ENCODE peak calls at places on chromosomes 1 and 21, in five cellular contexts. Z is Caco-2, F is H9, S is upper lobe of right lung, O is Panc1. J is an unnamed sample. For H3K4me1, the result is how much of the 10 kb centered on the place peaks cover.

GRCh38 chr1:47230692-47231313 is 1.2 kb downstream of the TAL1 start:
- DNase-seq in Z (no peak), F (peak), S (no peak), O (no peak), J (peak)

GRCh38 chr1:109832935-109833334 is 69.2 kb upstream of the EPS8L3 start:
- DNase-seq in Z (no peak), F (peak), S (no peak), O (no peak), J (no peak)

GRCh38 chr1:217526636-217527035 is 104.3 kb downstream of the GPATCH2 start:
- DNase-seq in Z (no peak), F (no peak), S (no peak), O (no peak), J (no peak)

GRCh38 chr1:219812086-219812485 is 116.3 kb downstream of the SLC30A10 start:
- DNase-seq in Z (no peak), F (no peak), S (no peak), O (no peak), J (no peak)

GRCh38 chr1:54800041-54800898 is 853 bp downstream of the TTC22 start:
- DNase-seq in Z (peak), F (no peak), S (no peak), O (no peak), J (no peak)

GRCh38 chr1:145706282-145706681 is 886 bp downstream of the PDZK1 start:
- DNase-seq in Z (peak), F (no peak), S (no peak), O (no peak), J (no peak)

GRCh38 chr21:38355992-38356781 is 99.4 kb downstream of the KCNJ15 start:
- DNase-seq in Z (peak), F (peak), S (peak), O (no peak), J (peak)

GRCh38 chr1:41192456-41193188 is 49.5 kb downstream of the SCMH1 start:
- DNase-seq in Z (no peak), F (no peak), S (no peak), O (no peak), J (no peak)

GRCh38 chr21:28454978-28455600 is 537.6 kb downstream of the LTN1 start:
- DNase-seq in Z (no peak), F (no peak), S (no peak), O (no peak), J (no peak)

DNA sequence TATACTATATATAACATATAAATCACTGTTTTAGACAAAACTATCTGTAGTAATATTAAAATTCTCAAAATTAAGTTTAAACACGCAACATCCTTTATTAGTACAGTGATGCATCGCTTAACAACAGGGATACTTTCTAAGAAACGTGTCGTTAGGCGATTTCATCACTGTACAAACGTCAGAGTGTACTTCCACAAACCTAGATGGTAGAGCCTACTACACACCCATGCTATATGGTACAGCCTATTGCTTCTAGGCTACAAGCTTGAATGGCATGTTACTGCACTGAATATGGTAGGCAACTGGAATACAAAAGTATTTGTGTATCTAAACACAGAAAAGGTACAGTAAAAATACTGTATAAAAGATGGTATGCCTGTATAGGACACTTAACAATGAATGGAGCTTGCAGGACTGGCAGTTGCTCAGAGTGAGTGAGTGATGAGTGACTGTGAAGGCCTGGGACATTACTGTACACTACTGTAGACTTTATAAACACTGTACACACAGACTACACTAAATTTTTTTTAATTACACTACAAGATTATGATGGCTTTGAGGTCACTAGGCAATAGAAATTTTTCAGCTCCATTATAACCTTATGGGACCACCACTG is 10.5 kb downstream of the FOXJ3 start:
- DNase-seq in Z (no peak), F (no peak), S (no peak), O (no peak), J (no peak)
- H3K4me1 ChIP-seq in Z (under half), F (under half), S (under half), O (under half), J (under half)

GRCh38 chr1:23625459-23625858 is 66.1 kb upstream of the RPL11 start:
- DNase-seq in Z (no peak), F (no peak), S (no peak), O (no peak), J (no peak)

GRCh38 chr1:23627065-23627464 is 64.5 kb upstream of the RPL11 start:
- DNase-seq in Z (no peak), F (no peak), S (no peak), O (no peak), J (peak)

GRCh38 chr1:23629728-23630290 is 61.8 kb upstream of the RPL11 start:
- DNase-seq in Z (no peak), F (no peak), S (no peak), O (no peak), J (no peak)

GRCh38 chr1:23625929-23626535 is 65.6 kb upstream of the RPL11 start:
- DNase-seq in Z (no peak), F (no peak), S (no peak), O (no peak), J (no peak)

GRCh38 chr1:23628951-23629387 is 62.6 kb upstream of the RPL11 start:
- DNase-seq in Z (no peak), F (no peak), S (no peak), O (no peak), J (peak)
- H3K4me1 ChIP-seq in Z (under half), F (under half), S (under half), O (under half), J (under half)

GRCh38 chr1:30185809-30186208 is 537.6 kb downstream of the MATN1 start:
- DNase-seq in Z (no peak), F (no peak), S (no peak), O (no peak), J (no peak)
- H3K4me1 ChIP-seq in Z (under half), F (under half), S (under half), O (under half), J (under half)

GRCh38 chr1:178538192-178538916 is 25.4 kb downstream of the TEX35 start:
- DNase-seq in Z (no peak), F (no peak), S (no peak), O (no peak), J (no peak)
- H3K4me1 ChIP-seq in Z (under half), F (under half), S (under half), O (under half), J (under half)

GRCh38 chr1:185680453-185680852 is 53.7 kb upstream of the HMCN1 start:
- DNase-seq in Z (no peak), F (no peak), S (no peak), O (no peak), J (peak)

GRCh38 chr1:185679220-185679619 is 55.0 kb upstream of the HMCN1 start:
- DNase-seq in Z (no peak), F (no peak), S (no peak), O (no peak), J (no peak)

GRCh38 chr1:185676969-185677368 is 57.2 kb upstream of the HMCN1 start:
- DNase-seq in Z (no peak), F (no peak), S (no peak), O (no peak), J (no peak)

DNA sequence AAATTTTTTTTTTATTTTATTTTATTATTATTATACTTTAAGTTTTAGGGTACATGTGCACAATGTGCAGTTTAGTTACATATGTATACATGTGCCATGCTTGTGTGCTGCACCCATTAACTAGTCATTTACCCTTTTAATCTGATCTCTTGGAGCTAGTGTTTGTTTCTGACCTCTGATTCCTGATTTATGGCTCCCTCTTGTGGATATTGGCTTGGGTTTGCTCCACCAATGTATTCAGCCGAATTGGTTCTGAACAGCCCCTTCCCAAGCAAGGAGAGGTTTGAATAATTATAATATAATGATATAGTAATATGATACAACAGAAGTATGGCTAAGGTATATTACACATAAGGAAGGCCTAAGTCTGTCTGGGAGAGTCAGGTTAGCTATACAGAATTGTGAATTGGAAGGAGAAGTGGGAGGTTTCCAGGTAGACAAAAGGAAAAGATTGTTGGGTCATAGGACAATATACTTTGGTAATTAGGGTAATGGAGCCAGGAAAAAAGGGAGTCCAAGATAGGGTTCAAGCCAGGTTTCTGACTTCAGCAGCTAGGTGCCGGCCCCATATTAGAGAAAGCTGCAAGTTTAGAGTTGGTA is 53.1 kb upstream of the HMCN1 start:
- DNase-seq in Z (peak), F (no peak), S (no peak), O (no peak), J (no peak)
- H3K4me1 ChIP-seq in Z (under half), F (under half), S (under half), O (under half), J (under half)

GRCh38 chr1:160411963-160412362 is 11.6 kb downstream of the VANGL2 start:
- DNase-seq in Z (no peak), F (no peak), S (no peak), O (no peak), J (no peak)
- H3K4me1 ChIP-seq in Z (under half), F (under half), S (under half), O (under half), J (under half)

GRCh38 chr1:160169553-160170399 is 18.4 kb downstream of the ATP1A4 start:
- DNase-seq in Z (no peak), F (peak), S (no peak), O (no peak), J (no peak)
- H3K4me1 ChIP-seq in Z (under half), F (under half), S (under half), O (under half), J (under half)